ENCODE peak calls at places on chromosomes 2 and 18, in five cellular contexts. E is K562, B is fibroblast of the aortic adventitia, Z is fibroblast of villous mesenchyme, M is AG04450. P is an unnamed sample.

GRCh38 chr2:238022594-238023157 is 38.1 kb upstream of the SCLY start:
- DNase-seq in E (no peak), B (no peak), Z (no peak), M (no peak), P (no peak)

GRCh38 chr18:35162995-35163394 is 77.8 kb upstream of the ZNF397 start:
- DNase-seq in E (no peak), B (no peak), Z (no peak), M (no peak), P (no peak)

GRCh38 chr2:106932644-106933043 is 46.7 kb upstream of the ST6GAL2 start:
- DNase-seq in E (no peak), B (no peak), Z (no peak), M (no peak), P (no peak)

GRCh38 chr18:60554961-60555360 is 182.4 kb upstream of the MC4R start:
- DNase-seq in E (no peak), B (no peak), Z (no peak), M (no peak), P (no peak)

GRCh38 chr2:240530181-240530580 is 27.6 kb downstream of the ANKMY1 start:
- DNase-seq in E (no peak), B (no peak), Z (no peak), M (no peak), P (no peak)

GRCh38 chr18:55688066-55688465 is 100.1 kb upstream of the TCF4 start:
- DNase-seq in E (no peak), B (no peak), Z (no peak), M (no peak), P (no peak)

GRCh38 chr2:219335373-219335786 is 2.8 kb upstream of the RESP18 start:
- DNase-seq in E (no peak), B (no peak), Z (no peak), M (no peak), P (no peak)

GRCh38 chr2:127582863-127583861 is 47.7 kb downstream of the MYO7B start:
- DNase-seq in E (no peak), B (no peak), Z (no peak), M (no peak), P (no peak)

GRCh38 chr2:152825834-152826233 is 107.4 kb downstream of the ARL6IP6 start:
- DNase-seq in E (no peak), B (peak), Z (peak), M (no peak), P (peak)

GRCh38 chr2:61993422-61994024 is 88.0 kb downstream of the COMMD1 start:
- DNase-seq in E (peak), B (peak), Z (peak), M (peak), P (peak)

GRCh38 chr2:65656152-65656718 is 223.8 kb upstream of the SPRED2 start:
- DNase-seq in E (no peak), B (no peak), Z (no peak), M (no peak), P (no peak)

GRCh38 chr18:2656237-2657042 is 914 bp downstream of the SMCHD1 start:
- DNase-seq in E (peak), B (peak), Z (peak), M (no peak), P (peak)

GRCh38 chr2:6143812-6144211 is 451.6 kb downstream of the SOX11 start:
- DNase-seq in E (no peak), B (no peak), Z (no peak), M (no peak), P (no peak)

GRCh38 chr2:63537306-63537705 is 51.0 kb downstream of the WDPCP start:
- DNase-seq in E (no peak), B (no peak), Z (no peak), M (no peak), P (peak)

GRCh38 chr2:143623270-143623669 is 494.1 kb downstream of the ARHGAP15 start:
- DNase-seq in E (no peak), B (no peak), Z (peak), M (no peak), P (no peak)

GRCh38 chr18:34901299-34901698 is 139.9 kb upstream of the MAPRE2 start:
- DNase-seq in E (no peak), B (peak), Z (peak), M (no peak), P (peak)

GRCh38 chr18:72700961-72701710 is 157.0 kb upstream of the CBLN2 start:
- DNase-seq in E (no peak), B (peak), Z (peak), M (no peak), P (peak)

GRCh38 chr2:206164261-206164862 is 4.7 kb downstream of the EEF1B2 start:
- DNase-seq in E (no peak), B (peak), Z (peak), M (no peak), P (peak)

GRCh38 chr2:178761759-178762371 is 45.4 kb downstream of the TTN start:
- DNase-seq in E (peak), B (peak), Z (peak), M (peak), P (peak)

GRCh38 chr2:85476624-85477023 is 58.1 kb downstream of the SH2D6 start:
- DNase-seq in E (no peak), B (no peak), Z (no peak), M (no peak), P (no peak)

GRCh38 chr18:15165048-15165447 is 417.1 kb downstream of the ANKRD30B start:
- DNase-seq in E (no peak), B (no peak), Z (no peak), M (no peak), P (no peak)

GRCh38 chr18:79321625-79322024 is 74.1 kb upstream of the NFATC1 start:
- DNase-seq in E (no peak), B (peak), Z (peak), M (no peak), P (peak)

GRCh38 chr18:77111449-77112160 is 21.0 kb downstream of the MBP start:
- DNase-seq in E (no peak), B (no peak), Z (no peak), M (no peak), P (no peak)

GRCh38 chr2:144938308-144938709 is 418.4 kb upstream of the ZEB2 start:
- DNase-seq in E (no peak), B (peak), Z (peak), M (peak), P (peak)

GRCh38 chr2:189551808-189552207 is 28.8 kb downstream of the SLC40A1 start:
- DNase-seq in E (no peak), B (no peak), Z (no peak), M (no peak), P (no peak)

GRCh38 chr2:70443726-70444125 is 109.9 kb downstream of the TGFA start:
- DNase-seq in E (no peak), B (no peak), Z (no peak), M (no peak), P (no peak)

GRCh38 chr2:24830786-24831185 is 37.6 kb downstream of the CENPO start:
- DNase-seq in E (no peak), B (no peak), Z (no peak), M (no peak), P (no peak)

GRCh38 chr18:13379062-13379800 is 160.7 kb downstream of the LDLRAD4 start:
- DNase-seq in E (no peak), B (no peak), Z (no peak), M (no peak), P (no peak)

GRCh38 chr2:24203787-24204150 is 28.9 kb downstream of the FAM228A start:
- DNase-seq in E (no peak), B (no peak), Z (no peak), M (no peak), P (no peak)

GRCh38 chr2:227871375-227871788 is at the start of gene DAW1:
- DNase-seq in E (no peak), B (peak), Z (peak), M (no peak), P (peak)

GRCh38 chr2:144322379-144322778 is 197.5 kb downstream of the ZEB2 start:
- DNase-seq in E (no peak), B (peak), Z (peak), M (no peak), P (peak)

GRCh38 chr2:147275943-147276342 is 568.9 kb upstream of the ACVR2A start:
- DNase-seq in E (no peak), B (no peak), Z (no peak), M (no peak), P (no peak)
- TF ChIP-seq CTCF in E (no peak), B (no peak), Z (peak), M (no peak), P (no peak)

GRCh38 chr2:18961991-18962421 is 372.6 kb upstream of the NT5C1B start:
- DNase-seq in E (no peak), B (peak), Z (peak), M (no peak), P (no peak)

GRCh38 chr2:18959952-18960717 is 370.8 kb upstream of the NT5C1B start:
- DNase-seq in E (no peak), B (peak), Z (peak), M (no peak), P (peak)

GRCh38 chr2:18959200-18959599 is 369.8 kb upstream of the NT5C1B start:
- DNase-seq in E (no peak), B (no peak), Z (no peak), M (no peak), P (no peak)

DNA sequence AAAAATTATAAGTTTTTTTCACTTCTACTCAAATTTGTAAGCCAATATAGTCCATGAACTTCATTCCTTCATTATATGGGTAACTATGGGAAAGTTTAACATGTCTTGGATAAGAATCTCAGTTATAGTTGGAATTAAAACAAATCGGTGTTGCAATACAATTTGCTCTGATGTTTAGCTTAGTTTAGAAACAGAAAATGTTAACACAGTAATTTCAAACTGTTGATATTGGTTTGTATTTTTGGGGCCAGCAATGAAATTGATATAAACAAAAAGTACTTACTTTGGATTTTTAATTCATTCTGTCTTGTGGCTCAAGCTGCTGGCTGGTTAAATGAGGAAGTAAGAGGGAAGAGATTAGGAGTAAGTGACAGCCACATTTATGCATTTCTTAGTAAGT is 368.5 kb upstream of the NT5C1B start:
- DNase-seq in E (no peak), B (peak), Z (peak), M (peak), P (no peak)
- H3K4me3 ChIP-seq in E (no peak), B (no peak), Z (no peak), M (no peak), P (no peak)

DNA sequence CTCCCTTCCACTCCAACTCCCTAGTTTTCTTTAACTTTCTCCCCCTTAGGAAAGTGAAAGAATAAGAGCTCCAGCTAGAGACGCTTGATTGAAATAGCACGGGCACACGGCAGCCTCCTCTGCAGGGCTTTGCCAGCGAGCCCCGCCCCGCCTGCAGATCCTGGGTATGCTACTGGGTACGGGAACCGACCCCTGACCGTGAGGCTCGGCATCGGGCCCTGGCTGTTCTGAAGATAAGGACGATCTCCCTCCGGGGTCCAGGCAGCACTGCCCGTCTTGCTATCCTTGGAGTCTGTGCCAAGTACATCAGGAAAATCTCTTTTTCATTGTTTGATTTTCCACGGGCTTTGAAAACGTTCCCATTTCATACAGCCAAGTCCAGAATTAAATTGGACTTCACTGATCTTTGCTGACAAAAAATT is 284.5 kb downstream of the MTX2 start:
- DNase-seq in E (no peak), B (peak), Z (peak), M (no peak), P (peak)
- TF ChIP-seq CTCF in E (no peak), B (no peak), Z (no peak), M (no peak), P (peak)

GRCh38 chr2:105081006-105081701 is 43.3 kb downstream of the MRPS9 start:
- DNase-seq in E (no peak), B (peak), Z (no peak), M (no peak), P (peak)
- H3K4me3 ChIP-seq in E (no peak), B (no peak), Z (no peak), M (no peak), P (no peak)

GRCh38 chr18:24403076-24403475 is 5.5 kb upstream of the OSBPL1A start:
- DNase-seq in E (no peak), B (no peak), Z (no peak), M (no peak), P (no peak)

GRCh38 chr18:24400587-24400986 is 3.0 kb upstream of the OSBPL1A start:
- DNase-seq in E (no peak), B (no peak), Z (peak), M (no peak), P (no peak)

GRCh38 chr18:24398515-24398914 is 891 bp upstream of the OSBPL1A start:
- DNase-seq in E (no peak), B (peak), Z (peak), M (no peak), P (peak)

GRCh38 chr18:24404591-24404990 is 7.0 kb upstream of the OSBPL1A start:
- DNase-seq in E (no peak), B (no peak), Z (no peak), M (no peak), P (no peak)

GRCh38 chr18:24402209-24402785 is 4.7 kb upstream of the OSBPL1A start:
- DNase-seq in E (no peak), B (no peak), Z (no peak), M (no peak), P (no peak)
- TF ChIP-seq CTCF in E (peak), B (peak), Z (peak), M (peak), P (no peak)